ENCODE peak calls at places on chromosomes 7 and 10, in four cellular contexts. One of them, this sample, is unnamed.

GRCh38 chr10:83908506-83908905 is 230.8 kb upstream of the GHITM start:
- DNase-seq in nucleus accumbens: no peak
- DNase-seq in foreskin fibroblast: no peak
- DNase-seq in anterior cingulate cortex: no peak
- DNase-seq in this sample: no peak

GRCh38 chr10:119006451-119007210 is 22.9 kb upstream of the NANOS1 start:
- DNase-seq in nucleus accumbens: no peak
- DNase-seq in foreskin fibroblast: peak
- DNase-seq in anterior cingulate cortex: no peak
- DNase-seq in this sample: peak

GRCh38 chr10:30324448-30325110 is 24.5 kb downstream of the MTPAP start:
- DNase-seq in nucleus accumbens: no peak
- DNase-seq in foreskin fibroblast: peak
- DNase-seq in anterior cingulate cortex: no peak
- DNase-seq in this sample: no peak

GRCh38 chr7:132148876-132149275 is 427.4 kb downstream of the PLXNA4 start:
- DNase-seq in nucleus accumbens: no peak
- DNase-seq in foreskin fibroblast: no peak
- DNase-seq in anterior cingulate cortex: no peak
- DNase-seq in this sample: no peak

GRCh38 chr10:109957092-109957797 is 33.9 kb upstream of the XPNPEP1 start:
- DNase-seq in nucleus accumbens: no peak
- DNase-seq in foreskin fibroblast: no peak
- DNase-seq in anterior cingulate cortex: no peak
- DNase-seq in this sample: no peak

GRCh38 chr7:124667754-124668153 is 97.8 kb downstream of the GPR37 start:
- DNase-seq in nucleus accumbens: no peak
- DNase-seq in foreskin fibroblast: no peak
- DNase-seq in anterior cingulate cortex: no peak
- DNase-seq in this sample: no peak

GRCh38 chr7:2175514-2175913 is 57.2 kb downstream of the MAD1L1 start:
- DNase-seq in nucleus accumbens: no peak
- DNase-seq in foreskin fibroblast: peak
- DNase-seq in anterior cingulate cortex: no peak
- DNase-seq in this sample: no peak

GRCh38 chr10:43124574-43125273 is 13.5 kb upstream of the CSGALNACT2 start:
- DNase-seq in nucleus accumbens: no peak
- DNase-seq in foreskin fibroblast: no peak
- DNase-seq in anterior cingulate cortex: no peak
- DNase-seq in this sample: no peak

This sample was measured in prostate gland.